ENCODE peak calls at places on chromosomes 16 and 17, in seven cellular contexts. Y is MM.1S; A is NCI-H2171 treated with DMSO at 0.1 percent for 48 hours; X is kidney tubule cell; W is midbrain; P is heart left ventricle; E is effector CD4-positive, alpha-beta T cell. S is an unnamed sample.

GRCh38 chr17:29573871-29574731 is 5.6 kb downstream of the TP53I13 start:
- DNase-seq in E (no peak), W (no peak), A (no peak), Y (no peak), P (no peak), X (no peak), S (no peak)

GRCh38 chr17:15651583-15652110 is 32.1 kb upstream of the FBXW10B start:
- DNase-seq in P (peak), E (no peak), X (peak), Y (no peak), A (peak), W (peak), S (no peak)

GRCh38 chr16:66487580-66488235 is 60.6 kb downstream of the BEAN1 start:
- DNase-seq in E (no peak), W (no peak), Y (no peak), A (no peak), X (peak), P (no peak), S (no peak)

GRCh38 chr17:73663614-73664013 is 19.4 kb upstream of the SDK2 start:
- DNase-seq in X (no peak), A (no peak), E (no peak), W (no peak), Y (no peak), P (no peak), S (no peak)

GRCh38 chr17:36066365-36066945 is 2.4 kb downstream of the CCL18 start:
- DNase-seq in Y (no peak), E (no peak), W (no peak), X (no peak), P (no peak), A (no peak), S (no peak)

GRCh38 chr16:3235856-3236669 is 1.1 kb upstream of the ZNF200 start:
- DNase-seq in X (no peak), E (peak), A (no peak), W (no peak), P (peak), Y (no peak), S (peak)

GRCh38 chr16:28317040-28317880 is 24.9 kb downstream of the SBK1 start:
- DNase-seq in A (peak), P (peak), W (peak), X (peak), E (peak), Y (peak), S (peak)

GRCh38 chr16:85132456-85133289 is 20.4 kb upstream of the CIBAR2 start:
- DNase-seq in E (no peak), A (no peak), W (no peak), P (no peak), X (no peak), Y (no peak), S (no peak)

GRCh38 chr16:47970291-47970931 is 185.4 kb downstream of the ABCC12 start:
- DNase-seq in W (no peak), E (no peak), Y (no peak), P (no peak), A (no peak), X (peak), S (no peak)

GRCh38 chr17:60664022-60664421 is 13.6 kb upstream of the BCAS3 start:
- DNase-seq in W (no peak), A (no peak), P (no peak), E (no peak), Y (no peak), X (no peak), S (no peak)

GRCh38 chr16:81035975-81036750 is 521 bp downstream of the ATMIN start:
- DNase-seq in Y (peak), W (peak), P (peak), X (peak), A (peak), E (peak), S (peak)

GRCh38 chr16:57590654-57591085 is 37.8 kb upstream of the ADGRG1 start:
- DNase-seq in A (no peak), W (no peak), P (no peak), E (no peak), X (peak), Y (no peak), S (no peak)

GRCh38 chr16:59385953-59386352 is 651.8 kb upstream of the GOT2 start:
- DNase-seq in P (no peak), W (no peak), A (no peak), Y (no peak), X (peak), E (no peak), S (no peak)

GRCh38 chr17:80067393-80067986 is 31.0 kb downstream of the CCDC40 start:
- DNase-seq in P (no peak), E (no peak), A (no peak), W (no peak), Y (no peak), X (no peak), S (no peak)

GRCh38 chr17:31310877-31311276 is 3.0 kb downstream of the EVI2B start:
- DNase-seq in A (no peak), X (no peak), Y (peak), W (no peak), P (no peak), E (no peak), S (no peak)

GRCh38 chr16:87324411-87325275 is 7.5 kb upstream of the C16orf95 start:
- DNase-seq in Y (no peak), X (peak), P (peak), A (peak), W (peak), E (peak), S (peak)